ENCODE peak calls at places on chromosomes 2 and 18, in five cellular contexts. U is IMR-90; K is CD8-positive, alpha-beta memory T cell; Y is endodermal cell; S is heart left ventricle. P is an unnamed sample.

GRCh38 chr2:54669677-54670484 is 53.6 kb upstream of the EML6 start:
- DNase-seq in U (peak; percentile 76), S (no peak), K (no peak), Y (no peak), P (no peak)

GRCh38 chr2:241863021-241863954 is 4.6 kb upstream of the PDCD1 start:
- DNase-seq in K (peak; percentile 50), S (peak; percentile 54), Y (no peak), U (peak; percentile 55), P (no peak)

GRCh38 chr2:211354481-211354880 is 798.1 kb downstream of the CPS1 start:
- DNase-seq in U (no peak), S (no peak), Y (no peak), K (no peak), P (no peak)

GRCh38 chr2:32863803-32864202 is 83.0 kb upstream of the LTBP1 start:
- DNase-seq in S (no peak), K (no peak), Y (no peak), U (peak; percentile 52), P (no peak)

GRCh38 chr2:120314656-120315366 is 31.1 kb upstream of the INHBB start:
- DNase-seq in K (no peak), Y (no peak), S (no peak), U (no peak), P (no peak)

GRCh38 chr2:63861220-63861822 is 19.6 kb downstream of the UGP2 start:
- DNase-seq in U (peak; percentile 58), Y (peak; percentile 67), K (peak; percentile 26), S (peak; percentile 47), P (peak; percentile 45)

GRCh38 chr2:212193066-212193465 is 345.5 kb downstream of the ERBB4 start:
- DNase-seq in K (no peak), S (no peak), U (no peak), Y (no peak), P (no peak)

GRCh38 chr2:235055891-235056516 is 104.2 kb downstream of the SH3BP4 start:
- DNase-seq in Y (peak; percentile 78), U (no peak), K (no peak), S (no peak), P (no peak)

GRCh38 chr2:27765621-27766286 is 5.8 kb upstream of the MRPL33 start:
- DNase-seq in Y (no peak), K (peak; percentile 36), S (peak; percentile 70), U (no peak), P (peak; percentile 28)

GRCh38 chr2:100882645-100883613 is 63.0 kb downstream of the NPAS2 start:
- DNase-seq in S (no peak), K (no peak), U (peak; percentile 38), Y (peak; percentile 34), P (no peak)

GRCh38 chr2:234189786-234190185 is 139.3 kb downstream of the SPP2 start:
- DNase-seq in Y (no peak), K (no peak), U (no peak), S (no peak), P (no peak)

GRCh38 chr2:239296020-239296932 is 104.5 kb downstream of the HDAC4 start:
- DNase-seq in K (no peak), S (no peak), Y (peak; percentile 38), U (no peak), P (no peak)

GRCh38 chr2:233901884-233902283 is 15.3 kb upstream of the TRPM8 start:
- DNase-seq in U (no peak), K (no peak), S (no peak), Y (no peak), P (no peak)

GRCh38 chr18:61127714-61128485 is 205.3 kb upstream of the CDH20 start:
- DNase-seq in S (no peak), K (no peak), Y (peak; percentile 62), U (no peak), P (no peak)

GRCh38 chr2:30408961-30409387 is 38.1 kb upstream of the LCLAT1 start:
- DNase-seq in S (no peak), U (peak; percentile 89), Y (no peak), K (no peak), P (no peak)

GRCh38 chr2:70211595-70211994 is 20.8 kb upstream of the C2orf42 start:
- DNase-seq in U (no peak), S (no peak), Y (no peak), K (no peak), P (no peak)
- H3K27ac ChIP-seq in U (no peak overlapping the region), S (no peak overlapping the region), Y (no peak overlapping the region), K (no peak overlapping the region), P (no peak overlapping the region)

DNA sequence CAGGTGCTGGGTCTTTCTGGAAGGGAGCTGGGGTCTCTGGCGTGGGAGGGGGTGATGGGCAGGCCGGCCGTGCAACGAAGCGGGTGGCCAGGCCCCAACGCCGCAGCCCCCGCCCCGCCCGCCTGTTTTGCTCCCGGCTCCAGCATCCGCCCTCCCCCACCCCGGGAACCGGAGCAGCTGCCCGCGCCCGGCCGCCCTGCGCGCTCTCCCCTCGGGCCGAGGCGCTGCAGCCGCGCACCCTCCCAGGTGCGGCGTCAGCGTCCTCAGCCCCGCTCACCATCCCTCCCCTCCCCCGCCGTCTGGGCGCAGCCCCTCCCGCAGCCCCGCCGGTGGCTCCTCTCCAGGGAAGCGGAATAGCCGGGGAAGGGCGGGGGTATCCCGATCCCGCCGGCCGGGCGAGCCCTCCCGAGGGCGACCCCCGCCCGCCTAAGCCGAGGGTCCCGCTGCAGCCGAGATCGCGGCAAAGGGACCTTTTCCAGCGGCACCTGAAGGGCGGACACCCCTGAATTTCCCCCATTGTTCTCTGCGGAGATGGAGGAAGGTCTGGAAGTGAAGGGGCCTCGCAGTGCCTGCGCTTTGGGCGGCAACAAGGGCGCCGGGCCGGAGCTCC is 510 bp downstream of the KIF1A start:
- DNase-seq in S (no peak), K (no peak), Y (peak; percentile 78), U (no peak), P (no peak)
- H3K27ac ChIP-seq in S (no peak overlapping the region), K (no peak overlapping the region), Y (no peak overlapping the region), U (no peak overlapping the region), P (no peak overlapping the region)

DNA sequence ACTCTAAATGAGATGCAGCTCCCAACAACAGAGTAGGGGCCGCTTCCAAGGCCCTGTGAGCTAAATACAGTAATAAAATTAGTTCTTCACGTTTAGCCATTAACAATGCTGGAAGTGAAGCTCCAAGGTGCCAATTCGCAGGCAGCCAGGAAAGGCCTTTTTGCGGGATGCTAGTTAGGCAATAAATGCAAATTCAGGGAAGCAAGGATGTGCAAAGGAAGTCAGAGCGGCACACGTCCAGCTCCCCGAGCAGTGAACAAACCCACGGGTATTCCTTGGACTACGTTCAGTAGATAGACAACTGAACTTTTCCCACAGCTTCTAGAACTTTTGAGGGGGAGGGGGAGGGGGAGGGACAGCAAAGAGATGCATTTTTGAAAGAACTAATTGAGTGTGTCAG is 6.9 kb downstream of the ZNF516 start:
- DNase-seq in Y (peak; percentile 45), U (peak; percentile 52), K (no peak), S (no peak), P (no peak)
- H3K27ac ChIP-seq in Y (no peak overlapping the region), U (peak overlapping the region; percentile 1), K (no peak overlapping the region), S (no peak overlapping the region), P (no peak overlapping the region)

DNA sequence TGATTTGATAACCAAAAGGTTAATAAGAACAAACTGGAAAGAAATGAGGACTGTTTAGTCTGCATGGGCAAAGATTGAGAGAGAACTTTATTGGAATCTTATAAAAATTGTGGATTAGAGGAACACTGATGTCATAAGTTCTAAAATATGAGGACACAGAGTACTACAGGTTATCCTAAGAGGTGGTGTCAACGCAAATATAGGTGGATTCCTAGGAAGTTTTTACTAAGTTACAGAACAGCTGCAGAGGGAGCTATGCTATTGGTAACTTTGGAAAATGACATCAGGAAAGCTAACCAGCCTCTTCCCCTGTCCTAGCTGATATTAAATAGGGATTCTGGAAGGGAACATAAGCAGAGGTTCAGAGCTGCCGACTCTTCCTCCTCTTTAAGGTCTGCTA is 34.0 kb downstream of the GRHL1 start:
- DNase-seq in K (no peak), Y (no peak), S (no peak), U (no peak), P (no peak)
- H3K27ac ChIP-seq in K (no peak overlapping the region), Y (no peak overlapping the region), S (no peak overlapping the region), U (no peak overlapping the region), P (no peak overlapping the region)

GRCh38 chr2:96341641-96342040 is 6.1 kb downstream of the NCAPH start:
- DNase-seq in U (no peak), Y (no peak), K (no peak), S (no peak), P (peak; percentile 31)

GRCh38 chr2:96345403-96345802 is 9.8 kb downstream of the NCAPH start:
- DNase-seq in Y (peak; percentile 71), S (no peak), K (no peak), U (no peak), P (no peak)

GRCh38 chr2:96342085-96342484 is 6.5 kb downstream of the NCAPH start:
- DNase-seq in U (peak; percentile 95), Y (no peak), K (peak; percentile 49), S (no peak), P (peak; percentile 40)

GRCh38 chr2:96345868-96346452 is 10.4 kb downstream of the NCAPH start:
- DNase-seq in Y (no peak), K (no peak), S (no peak), U (no peak), P (no peak)

DNA sequence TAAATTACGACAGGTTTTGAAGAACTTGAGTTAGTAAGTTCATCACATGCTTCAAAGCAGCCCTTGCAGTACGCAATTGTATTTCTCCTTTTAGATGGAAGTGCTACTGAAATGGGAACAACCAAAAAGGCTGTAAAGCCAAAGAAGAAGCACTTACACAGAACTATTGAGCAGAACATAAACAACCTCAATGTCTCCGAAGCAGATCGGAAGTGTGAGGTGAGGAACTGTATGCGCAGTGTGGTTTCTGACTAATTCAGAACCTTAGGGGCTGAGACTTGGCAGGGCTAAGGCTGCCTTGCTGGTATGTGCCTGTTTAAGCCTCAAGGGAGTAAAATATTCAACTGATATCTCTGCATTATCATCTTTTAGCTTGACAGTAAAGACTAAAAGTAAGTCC is 8.4 kb downstream of the NCAPH start:
- DNase-seq in U (peak; percentile 73), K (peak; percentile 29), Y (no peak), S (no peak), P (peak; percentile 31)
- H3K27ac ChIP-seq in U (no peak overlapping the region), K (peak overlapping the region; percentile 32), Y (no peak overlapping the region), S (no peak overlapping the region), P (peak overlapping the region; percentile 67)

GRCh38 chr2:3535794-3536681 is 16.7 kb upstream of the ADI1 start:
- DNase-seq in S (peak; percentile 81), K (no peak), Y (peak; percentile 63), U (peak; percentile 94), P (no peak)
- H3K27ac ChIP-seq in S (peak overlapping the region; percentile 92), K (peak overlapping the region; percentile 72), Y (peak overlapping the region; percentile 14), U (peak overlapping the region; percentile 99), P (no peak overlapping the region)

DNA sequence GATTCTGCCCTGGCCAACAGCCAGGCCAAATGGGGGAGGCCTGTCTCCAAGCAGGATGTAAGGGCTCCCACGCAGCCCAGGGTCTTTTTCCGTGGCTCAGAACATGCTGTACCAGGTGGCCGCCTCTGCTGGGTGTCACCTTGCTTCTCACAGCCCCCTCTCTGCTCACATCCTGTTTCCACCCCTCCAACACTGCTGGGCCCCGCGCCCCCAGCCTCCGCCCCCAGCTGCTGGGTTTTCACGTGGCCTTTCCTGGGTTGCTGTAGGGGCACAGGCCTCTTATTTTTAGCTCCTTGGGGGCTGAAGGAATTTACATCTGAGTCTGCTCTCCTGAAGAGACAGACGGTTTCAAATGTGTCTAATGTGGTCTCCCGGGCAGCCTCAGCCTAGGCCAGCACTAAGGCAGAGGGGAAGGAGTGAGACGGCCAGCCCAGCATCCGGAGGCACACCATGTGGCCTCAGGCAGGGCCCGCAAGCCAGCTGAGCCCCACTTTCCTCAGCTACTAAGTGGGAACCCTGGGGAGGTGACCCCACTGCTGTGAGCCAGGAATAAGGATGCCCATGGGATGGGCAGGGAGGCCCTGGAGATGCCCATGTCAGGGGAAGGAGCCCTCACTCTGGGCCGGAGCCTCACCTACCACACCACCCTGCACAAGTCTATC is 18.7 kb upstream of the DUSP2 start:
- DNase-seq in Y (no peak), S (no peak), U (no peak), K (peak; percentile 67), P (peak; percentile 36)
- H3K27ac ChIP-seq in Y (peak overlapping the region; percentile 44), S (no peak overlapping the region), U (no peak overlapping the region), K (peak overlapping the region; percentile 80), P (peak overlapping the region; percentile 43)